ENCODE peak calls at places on chromosomes 1 and 21, in seven cellular contexts. J, P, N, B, K, F and M are unnamed samples.

GRCh38 chr1:219422811-219423598 is 189.9 kb downstream of the ZC3H11B start:
- DNase-seq in J (no peak), F (no peak), B (no peak), P (no peak), N (no peak), K (no peak), M (peak)

GRCh38 chr1:52632732-52633290 is at the start of gene SHISAL2A:
- DNase-seq in B (no peak), F (peak), N (no peak), P (no peak), J (peak), K (peak), M (no peak)

GRCh38 chr1:191608367-191608766 is 549.9 kb upstream of the RGS18 start:
- DNase-seq in B (no peak), J (no peak), F (no peak), K (no peak), N (no peak), P (peak), M (peak)

GRCh38 chr21:44838038-44838895 is 20.4 kb upstream of the SUMO3 start:
- DNase-seq in K (no peak), N (no peak), F (no peak), J (no peak), P (no peak), B (no peak), M (no peak)

GRCh38 chr1:182249201-182249676 is 142.4 kb downstream of the GLUL start:
- DNase-seq in F (no peak), B (no peak), P (no peak), N (no peak), J (no peak), K (peak), M (no peak)

GRCh38 chr1:66931548-66932124 is 6.8 kb downstream of the MIER1 start:
- DNase-seq in P (peak), F (no peak), J (no peak), B (no peak), K (no peak), N (no peak), M (peak)

GRCh38 chr21:44939532-44940115 is at the start of gene SLX9:
- DNase-seq in J (peak), B (peak), N (peak), F (peak), P (peak), K (peak), M (peak)

GRCh38 chr1:180167721-180168467 is 13.2 kb downstream of the QSOX1 start:
- DNase-seq in F (peak), P (no peak), K (peak), B (no peak), N (no peak), J (no peak), M (peak)

GRCh38 chr1:184545601-184546000 is 158.8 kb downstream of the C1orf21 start:
- DNase-seq in B (no peak), J (no peak), F (no peak), N (no peak), P (no peak), K (no peak), M (peak)

GRCh38 chr21:34704119-34704518 is 35.3 kb downstream of the CLIC6 start:
- DNase-seq in J (no peak), B (no peak), P (no peak), K (no peak), N (no peak), F (no peak), M (no peak)

GRCh38 chr21:33403786-33404571 is 766 bp downstream of the IFNGR2 start:
- DNase-seq in K (peak), N (peak), J (no peak), F (peak), P (peak), B (peak), M (peak)

GRCh38 chr1:177710973-177711372 is 258.9 kb downstream of the SEC16B start:
- DNase-seq in J (no peak), K (no peak), B (no peak), F (peak), N (no peak), P (no peak), M (no peak)

GRCh38 chr1:208252126-208252853 is 8.1 kb upstream of the PLXNA2 start:
- DNase-seq in B (no peak), K (no peak), P (no peak), J (no peak), N (no peak), F (peak), M (no peak)
- H3K27ac ChIP-seq in B (no peak), K (no peak), P (no peak), J (no peak), N (peak), F (no peak), M (no peak)

DNA sequence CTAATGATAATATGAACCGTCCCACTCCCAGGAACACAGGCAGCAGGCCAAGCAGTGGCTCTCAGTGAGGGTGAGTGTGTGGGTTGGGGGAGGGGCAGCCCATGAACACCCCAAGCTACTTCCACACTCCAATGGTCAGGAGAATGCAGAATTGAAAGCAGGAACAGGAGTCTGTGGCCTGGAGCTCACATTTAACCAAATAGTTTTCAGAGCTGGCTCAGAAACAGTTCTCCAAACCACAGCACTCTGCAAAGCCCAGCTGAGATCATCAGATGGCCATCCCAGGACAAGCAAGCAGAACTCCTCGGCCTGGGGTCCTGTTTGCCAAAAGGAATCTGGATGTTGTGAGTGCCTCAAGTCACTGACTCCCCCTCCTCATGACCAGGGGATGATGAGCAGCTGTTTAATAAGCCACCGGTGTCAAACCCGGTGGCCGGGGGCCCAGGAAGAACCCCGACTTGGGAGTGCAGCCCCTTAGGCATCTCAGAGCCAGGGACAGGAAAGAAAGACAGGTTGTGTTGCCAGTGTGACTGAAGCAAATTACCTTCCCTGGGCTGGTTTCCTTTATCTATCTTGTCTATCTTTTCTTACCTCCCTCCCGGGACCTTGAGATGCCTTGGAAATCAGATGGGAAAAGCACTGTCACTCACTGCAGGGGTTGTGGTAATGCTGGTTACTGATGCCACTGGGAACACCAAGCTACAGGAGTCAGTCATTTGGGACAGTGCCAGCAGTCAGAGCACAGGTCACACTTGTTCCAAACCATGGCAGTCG is 20.4 kb downstream of the DEGS1 start:
- DNase-seq in B (no peak), J (no peak), F (peak), P (peak), N (no peak), K (peak), M (no peak)
- H3K27ac ChIP-seq in B (no peak), J (no peak), F (no peak), P (peak), N (peak), K (no peak), M (no peak)

GRCh38 chr1:9280015-9280860 is 12.5 kb upstream of the SPSB1 start:
- DNase-seq in P (no peak), J (no peak), B (no peak), F (peak), K (peak), N (no peak), M (peak)
- H3K27ac ChIP-seq in P (no peak), J (no peak), B (no peak), F (no peak), K (peak), N (no peak), M (peak)

GRCh38 chr1:23217421-23218115 is at the start of gene HTR1D:
- DNase-seq in K (peak), P (no peak), J (no peak), F (peak), N (no peak), B (no peak), M (no peak)
- H3K27ac ChIP-seq in K (no peak), P (no peak), J (no peak), F (no peak), N (no peak), B (no peak), M (no peak)

GRCh38 chr1:154179951-154180687 is 11.8 kb downstream of the TPM3 start:
- DNase-seq in K (peak), N (no peak), P (peak), J (no peak), F (no peak), B (no peak), M (no peak)

GRCh38 chr1:154178856-154179811 is 12.8 kb downstream of the TPM3 start:
- DNase-seq in P (no peak), N (no peak), J (no peak), F (no peak), B (no peak), K (peak), M (no peak)

GRCh38 chr1:154176341-154176740 is 15.6 kb downstream of the TPM3 start:
- DNase-seq in K (peak), N (no peak), J (no peak), B (no peak), P (no peak), F (no peak), M (peak)

GRCh38 chr1:154174654-154175053 is 17.2 kb downstream of the TPM3 start:
- DNase-seq in B (no peak), N (no peak), F (no peak), P (no peak), J (no peak), K (no peak), M (no peak)

GRCh38 chr1:154178006-154178405 is 13.9 kb downstream of the TPM3 start:
- DNase-seq in B (no peak), J (no peak), F (no peak), N (no peak), K (no peak), P (no peak), M (no peak)
- H3K27ac ChIP-seq in B (peak), J (no peak), F (no peak), N (no peak), K (peak), P (no peak), M (no peak)